ENCODE peak calls at places on chromosomes 7 and 10, in five cellular contexts. C is NCI-H774, Q is aorta, W is ACHN, M is neural progenitor cell. U is an unnamed sample.

GRCh38 chr10:37856881-37857286 is 526 bp downstream of the ZNF248 start:
- DNase-seq in C (no peak), Q (peak), W (no peak), M (no peak), U (peak)

GRCh38 chr10:3169271-3169670 is 3.3 kb downstream of the PITRM1 start:
- DNase-seq in C (peak), Q (no peak), W (no peak), M (no peak), U (no peak)

GRCh38 chr10:90884414-90884813 is 12.6 kb downstream of the RPP30 start:
- DNase-seq in C (no peak), Q (no peak), W (no peak), M (no peak), U (no peak)

GRCh38 chr10:11407939-11408338 is 203.5 kb downstream of the USP6NL start:
- DNase-seq in C (no peak), Q (no peak), W (no peak), M (no peak), U (no peak)

GRCh38 chr10:50332108-50332846 is 81.0 kb upstream of the ASAH2 start:
- DNase-seq in C (no peak), Q (no peak), W (no peak), M (no peak), U (no peak)

GRCh38 chr10:93912443-93912842 is 18.7 kb downstream of the SLC35G1 start:
- DNase-seq in C (no peak), Q (no peak), W (no peak), M (no peak), U (no peak)

GRCh38 chr10:29529146-29529545 is 105.6 kb downstream of the SVIL start:
- DNase-seq in C (no peak), Q (no peak), W (no peak), M (no peak), U (no peak)

GRCh38 chr10:6062101-6062771 is at the start of gene IL2RA:
- DNase-seq in C (no peak), Q (peak), W (no peak), M (no peak), U (no peak)

GRCh38 chr7:92404170-92404614 is 43.1 kb upstream of the GATAD1 start:
- DNase-seq in C (no peak), Q (no peak), W (no peak), M (peak), U (no peak)

GRCh38 chr10:35004651-35005050 is 85.5 kb downstream of the CUL2 start:
- DNase-seq in C (no peak), Q (no peak), W (no peak), M (no peak), U (no peak)

GRCh38 chr7:144437370-144438191 is 34.1 kb upstream of the NOBOX start:
- DNase-seq in C (peak), Q (peak), W (peak), M (peak), U (peak)

GRCh38 chr7:55568613-55569268 is 3.6 kb downstream of the VOPP1 start:
- DNase-seq in C (no peak), Q (no peak), W (no peak), M (no peak), U (no peak)

GRCh38 chr10:121598261-121599249 is at the start of gene FGFR2:
- DNase-seq in C (no peak), Q (peak), W (peak), M (peak), U (peak)

GRCh38 chr7:151059362-151060112 is at the start of gene SLC4A2:
- DNase-seq in C (peak), Q (peak), W (peak), M (peak), U (peak)

GRCh38 chr10:8138471-8138870 is 84.0 kb downstream of the GATA3 start:
- DNase-seq in C (no peak), Q (no peak), W (peak), M (no peak), U (no peak)

GRCh38 chr10:35079763-35080162 is 10.4 kb downstream of the CUL2 start:
- DNase-seq in C (no peak), Q (no peak), W (peak), M (no peak), U (no peak)

GRCh38 chr7:108203433-108204002 is 73.4 kb upstream of the LAMB4 start:
- DNase-seq in C (no peak), Q (no peak), W (no peak), M (no peak), U (no peak)

GRCh38 chr7:92813390-92814024 is 22.9 kb downstream of the CDK6 start:
- DNase-seq in C (no peak), Q (no peak), W (no peak), M (no peak), U (no peak)

GRCh38 chr10:61262486-61263261 is 190.5 kb downstream of the TMEM26 start:
- DNase-seq in C (no peak), Q (no peak), W (no peak), M (no peak), U (no peak)

GRCh38 chr10:52542891-52543290 is 228.8 kb downstream of the DKK1 start:
- DNase-seq in C (no peak), Q (no peak), W (no peak), M (no peak), U (no peak)

GRCh38 chr7:23018747-23019146 is 4.8 kb upstream of the HYCC1 start:
- DNase-seq in C (no peak), Q (no peak), W (no peak), M (peak), U (no peak)

GRCh38 chr10:61140765-61141392 is 196.9 kb upstream of the RHOBTB1 start:
- DNase-seq in C (peak), Q (no peak), W (peak), M (peak), U (peak)

GRCh38 chr10:80454526-80455460 is 683 bp downstream of the TSPAN14 start:
- DNase-seq in C (no peak), Q (peak), W (peak), M (peak), U (peak)

GRCh38 chr10:30737931-30738391 is 108.4 kb upstream of the LYZL2 start:
- DNase-seq in C (no peak), Q (no peak), W (no peak), M (no peak), U (no peak)

GRCh38 chr10:75681334-75681733 is 249.9 kb downstream of the LRMDA start:
- DNase-seq in C (no peak), Q (no peak), W (no peak), M (no peak), U (no peak)

GRCh38 chr7:100082978-100083377 is 1.5 kb upstream of the ZNF3 start:
- DNase-seq in C (no peak), Q (no peak), W (no peak), M (no peak), U (no peak)

GRCh38 chr7:143279186-143280098 is 5.3 kb upstream of the TMEM139 start:
- DNase-seq in C (no peak), Q (no peak), W (peak), M (peak), U (peak)

GRCh38 chr10:78757542-78757941 is 311.2 kb upstream of the ZMIZ1 start:
- DNase-seq in C (no peak), Q (peak), W (peak), M (no peak), U (no peak)

GRCh38 chr10:32983333-32983909 is 25.4 kb upstream of the ITGB1 start:
- DNase-seq in C (no peak), Q (peak), W (peak), M (no peak), U (no peak)

GRCh38 chr7:128997161-128997560 is 57.8 kb downstream of the TNPO3 start:
- DNase-seq in C (no peak), Q (no peak), W (no peak), M (no peak), U (no peak)

GRCh38 chr10:104678658-104679057 is 37.6 kb downstream of the SORCS3 start:
- DNase-seq in C (no peak), Q (no peak), W (no peak), M (no peak), U (no peak)

GRCh38 chr7:128868624-128869137 is 6.0 kb downstream of the ATP6V1F start:
- DNase-seq in C (no peak), Q (no peak), W (no peak), M (no peak), U (peak)

GRCh38 chr10:47008769-47009168 is 97.5 kb downstream of the PTPN20 start:
- DNase-seq in C (no peak), Q (no peak), W (no peak), M (no peak), U (no peak)

GRCh38 chr7:115679976-115680375 is 350.6 kb downstream of the TFEC start:
- DNase-seq in C (no peak), Q (no peak), W (peak), M (peak), U (peak)

GRCh38 chr7:45574521-45575500 is 643 bp downstream of the ADCY1 start:
- DNase-seq in C (peak), Q (no peak), W (peak), M (peak), U (no peak)

GRCh38 chr7:27245798-27246691 is 3.4 kb downstream of the EVX1 start:
- DNase-seq in C (no peak), Q (no peak), W (peak), M (peak), U (no peak)

GRCh38 chr10:103926722-103927319 is 8.8 kb upstream of the STN1 start:
- DNase-seq in C (no peak), Q (no peak), W (no peak), M (no peak), U (no peak)

U was measured in HT-29.